ENCODE peak calls at places on chromosome 21, in nine cellular contexts. One of them, this sample, is unnamed.

GRCh38 chr21:28261291-28261690 is 731.4 kb downstream of the LTN1 start:
- DNase-seq in effector memory CD4-positive, alpha-beta T cell: no peak
- DNase-seq in OCI-LY7: no peak
- DNase-seq in NT2/D1: no peak
- DNase-seq in left ventricle myocardium inferior: no peak
- DNase-seq in fibroblast of lung: no peak
- DNase-seq in gastrocnemius medialis: no peak
- DNase-seq in lung: no peak
- DNase-seq in adipocyte: no peak
- DNase-seq in this sample: no peak

GRCh38 chr21:25963186-25963585 is 207.4 kb downstream of the APP start:
- DNase-seq in adipocyte: no peak
- DNase-seq in NT2/D1: no peak
- DNase-seq in left ventricle myocardium inferior: no peak
- DNase-seq in gastrocnemius medialis: no peak
- DNase-seq in lung: peak; percentile 33
- DNase-seq in OCI-LY7: no peak
- DNase-seq in fibroblast of lung: peak; percentile 36
- DNase-seq in effector memory CD4-positive, alpha-beta T cell: no peak
- DNase-seq in this sample: peak; percentile 56

GRCh38 chr21:31195334-31196015 is 148.6 kb downstream of the TIAM1 start:
- DNase-seq in effector memory CD4-positive, alpha-beta T cell: no peak
- DNase-seq in gastrocnemius medialis: no peak
- DNase-seq in lung: no peak
- DNase-seq in NT2/D1: no peak
- DNase-seq in fibroblast of lung: no peak
- DNase-seq in adipocyte: no peak
- DNase-seq in left ventricle myocardium inferior: no peak
- DNase-seq in OCI-LY7: no peak
- DNase-seq in this sample: no peak

GRCh38 chr21:31473685-31474345 is 129.8 kb upstream of the TIAM1 start:
- DNase-seq in NT2/D1: no peak
- DNase-seq in OCI-LY7: no peak
- DNase-seq in fibroblast of lung: no peak
- DNase-seq in left ventricle myocardium inferior: no peak
- DNase-seq in gastrocnemius medialis: no peak
- DNase-seq in effector memory CD4-positive, alpha-beta T cell: no peak
- DNase-seq in lung: no peak
- DNase-seq in adipocyte: no peak
- DNase-seq in this sample: no peak

GRCh38 chr21:45167796-45168222 is 93.4 kb downstream of the ADARB1 start:
- DNase-seq in lung: no peak
- DNase-seq in gastrocnemius medialis: no peak
- DNase-seq in effector memory CD4-positive, alpha-beta T cell: no peak
- DNase-seq in NT2/D1: no peak
- DNase-seq in adipocyte: peak; percentile 68
- DNase-seq in left ventricle myocardium inferior: no peak
- DNase-seq in fibroblast of lung: peak; percentile 83
- DNase-seq in OCI-LY7: no peak
- DNase-seq in this sample: no peak

GRCh38 chr21:26164311-26164710 is 6.3 kb downstream of the APP start:
- DNase-seq in gastrocnemius medialis: no peak
- DNase-seq in effector memory CD4-positive, alpha-beta T cell: no peak
- DNase-seq in fibroblast of lung: no peak
- DNase-seq in NT2/D1: no peak
- DNase-seq in OCI-LY7: no peak
- DNase-seq in left ventricle myocardium inferior: no peak
- DNase-seq in lung: no peak
- DNase-seq in adipocyte: no peak
- DNase-seq in this sample: no peak

GRCh38 chr21:27021801-27022200 is 54.9 kb upstream of the ADAMTS5 start:
- DNase-seq in NT2/D1: no peak
- DNase-seq in lung: no peak
- DNase-seq in effector memory CD4-positive, alpha-beta T cell: no peak
- DNase-seq in left ventricle myocardium inferior: no peak
- DNase-seq in adipocyte: peak; percentile 40
- DNase-seq in gastrocnemius medialis: no peak
- DNase-seq in OCI-LY7: no peak
- DNase-seq in fibroblast of lung: no peak
- DNase-seq in this sample: no peak

GRCh38 chr21:25934771-25935224 is 200.0 kb downstream of the GABPA start:
- DNase-seq in adipocyte: peak; percentile 82
- DNase-seq in NT2/D1: no peak
- DNase-seq in left ventricle myocardium inferior: peak; percentile 60
- DNase-seq in gastrocnemius medialis: peak; percentile 84
- DNase-seq in effector memory CD4-positive, alpha-beta T cell: no peak
- DNase-seq in OCI-LY7: no peak
- DNase-seq in fibroblast of lung: peak; percentile 97
- DNase-seq in lung: peak; percentile 68
- DNase-seq in this sample: peak; percentile 58

GRCh38 chr21:19781881-19782652 is 1216.1 kb upstream of the NCAM2 start:
- DNase-seq in gastrocnemius medialis: no peak
- DNase-seq in lung: no peak
- DNase-seq in left ventricle myocardium inferior: no peak
- DNase-seq in adipocyte: no peak
- DNase-seq in effector memory CD4-positive, alpha-beta T cell: no peak
- DNase-seq in NT2/D1: no peak
- DNase-seq in OCI-LY7: no peak
- DNase-seq in fibroblast of lung: no peak
- DNase-seq in this sample: no peak

GRCh38 chr21:46151989-46152938 is 3.1 kb downstream of the FTCD start:
- DNase-seq in gastrocnemius medialis: no peak
- DNase-seq in effector memory CD4-positive, alpha-beta T cell: no peak
- DNase-seq in lung: no peak
- DNase-seq in left ventricle myocardium inferior: no peak
- DNase-seq in fibroblast of lung: no peak
- DNase-seq in adipocyte: no peak
- DNase-seq in NT2/D1: no peak
- DNase-seq in OCI-LY7: no peak
- DNase-seq in this sample: peak; percentile 13

GRCh38 chr21:25949701-25950100 is 214.9 kb downstream of the GABPA start:
- DNase-seq in gastrocnemius medialis: no peak
- DNase-seq in effector memory CD4-positive, alpha-beta T cell: no peak
- DNase-seq in lung: no peak
- DNase-seq in OCI-LY7: no peak
- DNase-seq in NT2/D1: no peak
- DNase-seq in adipocyte: no peak
- DNase-seq in fibroblast of lung: no peak
- DNase-seq in left ventricle myocardium inferior: no peak
- DNase-seq in this sample: no peak

GRCh38 chr21:15797577-15798363 is 68.0 kb downstream of the USP25 start:
- DNase-seq in gastrocnemius medialis: no peak
- DNase-seq in adipocyte: no peak
- DNase-seq in lung: no peak
- DNase-seq in effector memory CD4-positive, alpha-beta T cell: no peak
- DNase-seq in OCI-LY7: no peak
- DNase-seq in NT2/D1: no peak
- DNase-seq in left ventricle myocardium inferior: no peak
- DNase-seq in fibroblast of lung: no peak
- DNase-seq in this sample: no peak

GRCh38 chr21:27269646-27270045 is 302.8 kb upstream of the ADAMTS5 start:
- DNase-seq in NT2/D1: peak; percentile 9
- DNase-seq in gastrocnemius medialis: no peak
- DNase-seq in OCI-LY7: no peak
- DNase-seq in effector memory CD4-positive, alpha-beta T cell: no peak
- DNase-seq in fibroblast of lung: peak; percentile 92
- DNase-seq in adipocyte: peak; percentile 75
- DNase-seq in lung: no peak
- DNase-seq in left ventricle myocardium inferior: no peak
- DNase-seq in this sample: no peak

GRCh38 chr21:37407719-37408455 is 41.3 kb downstream of the DYRK1A start:
- DNase-seq in left ventricle myocardium inferior: no peak
- DNase-seq in lung: no peak
- DNase-seq in adipocyte: peak; percentile 51
- DNase-seq in fibroblast of lung: peak; percentile 63
- DNase-seq in gastrocnemius medialis: no peak
- DNase-seq in NT2/D1: no peak
- DNase-seq in OCI-LY7: no peak
- DNase-seq in effector memory CD4-positive, alpha-beta T cell: no peak
- DNase-seq in this sample: no peak

GRCh38 chr21:38814126-38815059 is 8.7 kb downstream of the ETS2 start:
- DNase-seq in gastrocnemius medialis: no peak
- DNase-seq in fibroblast of lung: no peak
- DNase-seq in lung: no peak
- DNase-seq in OCI-LY7: no peak
- DNase-seq in effector memory CD4-positive, alpha-beta T cell: no peak
- DNase-seq in adipocyte: no peak
- DNase-seq in NT2/D1: peak; percentile 84
- DNase-seq in left ventricle myocardium inferior: no peak
- DNase-seq in this sample: no peak

GRCh38 chr21:38813143-38813542 is 7.4 kb downstream of the ETS2 start:
- DNase-seq in fibroblast of lung: no peak
- DNase-seq in effector memory CD4-positive, alpha-beta T cell: no peak
- DNase-seq in gastrocnemius medialis: no peak
- DNase-seq in left ventricle myocardium inferior: no peak
- DNase-seq in NT2/D1: no peak
- DNase-seq in adipocyte: no peak
- DNase-seq in lung: no peak
- DNase-seq in OCI-LY7: no peak
- DNase-seq in this sample: no peak

GRCh38 chr21:38815060-38815405 is 9.3 kb downstream of the ETS2 start:
- DNase-seq in gastrocnemius medialis: no peak
- DNase-seq in effector memory CD4-positive, alpha-beta T cell: no peak
- DNase-seq in OCI-LY7: no peak
- DNase-seq in NT2/D1: no peak
- DNase-seq in fibroblast of lung: no peak
- DNase-seq in adipocyte: no peak
- DNase-seq in left ventricle myocardium inferior: no peak
- DNase-seq in lung: no peak
- DNase-seq in this sample: no peak

GRCh38 chr21:38811257-38811656 is 5.5 kb downstream of the ETS2 start:
- DNase-seq in NT2/D1: no peak
- DNase-seq in left ventricle myocardium inferior: no peak
- DNase-seq in gastrocnemius medialis: no peak
- DNase-seq in adipocyte: peak; percentile 88
- DNase-seq in effector memory CD4-positive, alpha-beta T cell: no peak
- DNase-seq in fibroblast of lung: peak; percentile 89
- DNase-seq in lung: no peak
- DNase-seq in OCI-LY7: no peak
- DNase-seq in this sample: no peak

GRCh38 chr21:38813554-38813953 is 7.8 kb downstream of the ETS2 start:
- DNase-seq in left ventricle myocardium inferior: no peak
- DNase-seq in gastrocnemius medialis: no peak
- DNase-seq in fibroblast of lung: no peak
- DNase-seq in lung: no peak
- DNase-seq in NT2/D1: no peak
- DNase-seq in adipocyte: no peak
- DNase-seq in OCI-LY7: no peak
- DNase-seq in effector memory CD4-positive, alpha-beta T cell: no peak
- DNase-seq in this sample: no peak
- H3K4me1 ChIP-seq in left ventricle myocardium inferior: peaks cover 74% of the 10 kb centered on the region
- H3K4me1 ChIP-seq in gastrocnemius medialis: peaks cover 4% of the 10 kb centered on the region
- H3K4me1 ChIP-seq in fibroblast of lung: peaks cover 7% of the 10 kb centered on the region
- H3K4me1 ChIP-seq in lung: peaks cover 14% of the 10 kb centered on the region
- H3K4me1 ChIP-seq in NT2/D1: peaks cover 12% of the 10 kb centered on the region
- H3K4me1 ChIP-seq in adipocyte: peaks cover 17% of the 10 kb centered on the region
- H3K4me1 ChIP-seq in OCI-LY7: peaks cover 13% of the 10 kb centered on the region
- H3K4me1 ChIP-seq in effector memory CD4-positive, alpha-beta T cell: no peaks in the 10 kb centered on the region
- H3K4me1 ChIP-seq in this sample: peaks cover 4% of the 10 kb centered on the region

GRCh38 chr21:33234618-33235520 is 5.1 kb downstream of the IFNAR2 start:
- DNase-seq in fibroblast of lung: no peak
- DNase-seq in gastrocnemius medialis: no peak
- DNase-seq in left ventricle myocardium inferior: no peak
- DNase-seq in NT2/D1: no peak
- DNase-seq in OCI-LY7: no peak
- DNase-seq in effector memory CD4-positive, alpha-beta T cell: no peak
- DNase-seq in lung: no peak
- DNase-seq in adipocyte: no peak
- DNase-seq in this sample: no peak

GRCh38 chr21:33230518-33231324 is 983 bp downstream of the IFNAR2 start:
- DNase-seq in gastrocnemius medialis: no peak
- DNase-seq in adipocyte: peak; percentile 70
- DNase-seq in fibroblast of lung: peak; percentile 43
- DNase-seq in lung: peak; percentile 54
- DNase-seq in NT2/D1: peak; percentile 54
- DNase-seq in OCI-LY7: peak; percentile 83
- DNase-seq in effector memory CD4-positive, alpha-beta T cell: peak; percentile 29
- DNase-seq in left ventricle myocardium inferior: peak; percentile 63
- DNase-seq in this sample: peak; percentile 33

GRCh38 chr21:33231526-33231925 is 1.8 kb downstream of the IFNAR2 start:
- DNase-seq in gastrocnemius medialis: no peak
- DNase-seq in NT2/D1: no peak
- DNase-seq in left ventricle myocardium inferior: no peak
- DNase-seq in lung: no peak
- DNase-seq in fibroblast of lung: no peak
- DNase-seq in effector memory CD4-positive, alpha-beta T cell: no peak
- DNase-seq in OCI-LY7: no peak
- DNase-seq in adipocyte: no peak
- DNase-seq in this sample: no peak

GRCh38 chr21:33229776-33230517 is at the start of gene IFNAR2:
- DNase-seq in lung: peak; percentile 74
- DNase-seq in adipocyte: peak; percentile 90
- DNase-seq in gastrocnemius medialis: peak; percentile 21
- DNase-seq in fibroblast of lung: peak; percentile 39
- DNase-seq in left ventricle myocardium inferior: peak; percentile 84
- DNase-seq in effector memory CD4-positive, alpha-beta T cell: peak; percentile 58
- DNase-seq in NT2/D1: peak; percentile 72
- DNase-seq in OCI-LY7: peak; percentile 75
- DNase-seq in this sample: peak; percentile 72

GRCh38 chr21:33232640-33233039 is 2.9 kb downstream of the IFNAR2 start:
- DNase-seq in lung: no peak
- DNase-seq in effector memory CD4-positive, alpha-beta T cell: no peak
- DNase-seq in OCI-LY7: no peak
- DNase-seq in left ventricle myocardium inferior: no peak
- DNase-seq in gastrocnemius medialis: no peak
- DNase-seq in fibroblast of lung: no peak
- DNase-seq in NT2/D1: no peak
- DNase-seq in adipocyte: no peak
- DNase-seq in this sample: no peak
- H3K4me1 ChIP-seq in lung: peaks cover 13% of the 10 kb centered on the region
- H3K4me1 ChIP-seq in effector memory CD4-positive, alpha-beta T cell: peaks cover 32% of the 10 kb centered on the region
- H3K4me1 ChIP-seq in OCI-LY7: peaks cover 73% of the 10 kb centered on the region
- H3K4me1 ChIP-seq in left ventricle myocardium inferior: peaks cover 72% of the 10 kb centered on the region
- H3K4me1 ChIP-seq in gastrocnemius medialis: peaks cover 44% of the 10 kb centered on the region
- H3K4me1 ChIP-seq in fibroblast of lung: no peaks in the 10 kb centered on the region
- H3K4me1 ChIP-seq in NT2/D1: no peaks in the 10 kb centered on the region
- H3K4me1 ChIP-seq in adipocyte: peaks cover 18% of the 10 kb centered on the region
- H3K4me1 ChIP-seq in this sample: peaks cover 17% of the 10 kb centered on the region

DNA sequence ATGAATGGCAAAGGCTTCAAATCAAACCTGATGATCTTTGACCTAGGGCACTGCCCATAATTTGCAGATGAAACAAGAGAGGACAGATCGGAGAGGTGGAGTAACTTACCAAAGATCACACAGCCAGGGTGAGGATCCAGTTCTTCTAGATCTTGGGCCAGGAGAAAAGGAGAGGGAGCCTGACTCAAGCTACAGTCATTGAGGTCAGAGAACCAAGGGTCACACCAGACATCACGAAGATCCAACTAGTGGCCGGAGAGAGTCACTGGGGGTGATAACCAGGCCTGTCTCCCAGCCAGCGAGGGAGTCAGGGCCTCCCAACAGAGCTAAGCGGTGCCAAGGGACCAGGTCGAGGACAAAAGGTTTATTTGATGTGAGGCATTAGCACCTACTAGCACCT is 115.0 kb downstream of the RIPK4 start:
- DNase-seq in NT2/D1: no peak
- DNase-seq in fibroblast of lung: no peak
- DNase-seq in effector memory CD4-positive, alpha-beta T cell: no peak
- DNase-seq in adipocyte: no peak
- DNase-seq in OCI-LY7: no peak
- DNase-seq in gastrocnemius medialis: no peak
- DNase-seq in left ventricle myocardium inferior: no peak
- DNase-seq in lung: no peak
- DNase-seq in this sample: no peak
- H3K4me1 ChIP-seq in NT2/D1: peaks cover under 1% of the 10 kb centered on the region
- H3K4me1 ChIP-seq in fibroblast of lung: peaks cover 8% of the 10 kb centered on the region
- H3K4me1 ChIP-seq in effector memory CD4-positive, alpha-beta T cell: no peaks in the 10 kb centered on the region
- H3K4me1 ChIP-seq in adipocyte: peaks cover 38% of the 10 kb centered on the region
- H3K4me1 ChIP-seq in OCI-LY7: peaks cover 5% of the 10 kb centered on the region
- H3K4me1 ChIP-seq in gastrocnemius medialis: no peaks in the 10 kb centered on the region
- H3K4me1 ChIP-seq in left ventricle myocardium inferior: peaks cover 24% of the 10 kb centered on the region
- H3K4me1 ChIP-seq in lung: no peaks in the 10 kb centered on the region
- H3K4me1 ChIP-seq in this sample: no peaks in the 10 kb centered on the region

GRCh38 chr21:43809346-43809799 is 20.0 kb downstream of the RRP1 start:
- DNase-seq in fibroblast of lung: no peak
- DNase-seq in adipocyte: no peak
- DNase-seq in OCI-LY7: no peak
- DNase-seq in lung: no peak
- DNase-seq in left ventricle myocardium inferior: no peak
- DNase-seq in gastrocnemius medialis: no peak
- DNase-seq in effector memory CD4-positive, alpha-beta T cell: no peak
- DNase-seq in NT2/D1: no peak
- DNase-seq in this sample: no peak
- H3K4me1 ChIP-seq in fibroblast of lung: peaks cover 4% of the 10 kb centered on the region
- H3K4me1 ChIP-seq in adipocyte: peaks cover 37% of the 10 kb centered on the region
- H3K4me1 ChIP-seq in OCI-LY7: peaks cover 62% of the 10 kb centered on the region
- H3K4me1 ChIP-seq in lung: peaks cover 13% of the 10 kb centered on the region
- H3K4me1 ChIP-seq in left ventricle myocardium inferior: peaks cover 14% of the 10 kb centered on the region
- H3K4me1 ChIP-seq in gastrocnemius medialis: peaks cover 21% of the 10 kb centered on the region
- H3K4me1 ChIP-seq in effector memory CD4-positive, alpha-beta T cell: peaks cover 8% of the 10 kb centered on the region
- H3K4me1 ChIP-seq in NT2/D1: peaks cover 30% of the 10 kb centered on the region
- H3K4me1 ChIP-seq in this sample: peaks cover 13% of the 10 kb centered on the region